ENCODE peak calls at places on chromosomes 6 and 20, in eight cellular contexts. One of them, this sample, is unnamed.

GRCh38 chr6:134310206-134310605 is 7.7 kb downstream of the SGK1 start:
- DNase-seq in globus pallidus: no peak
- DNase-seq in stimulated activated effector memory CD8-positive, alpha-beta T cell treated with anti-CD3 and anti-CD28 coated beads, Interleukin-12 subunit alpha, Interleukin-12 subunit beta, amount 100 ng/mL, for 72 hours: no peak
- DNase-seq in hypothalamus: no peak
- DNase-seq in MM.1S: no peak
- DNase-seq in AG04450: no peak
- DNase-seq in HCT116: no peak
- DNase-seq in stimulated activated CD4-positive, alpha-beta T cell treated with anti-CD3 and anti-CD28 coated beads, Interleukin-15, amount 100 ng/mL, for 1 hour: no peak
- DNase-seq in this sample: no peak

GRCh38 chr6:97294451-97294850 is 11.4 kb upstream of the MMS22L start:
- DNase-seq in globus pallidus: no peak
- DNase-seq in stimulated activated effector memory CD8-positive, alpha-beta T cell treated with anti-CD3 and anti-CD28 coated beads, Interleukin-12 subunit alpha, Interleukin-12 subunit beta, amount 100 ng/mL, for 72 hours: no peak
- DNase-seq in hypothalamus: no peak
- DNase-seq in MM.1S: no peak
- DNase-seq in AG04450: peak
- DNase-seq in HCT116: no peak
- DNase-seq in stimulated activated CD4-positive, alpha-beta T cell treated with anti-CD3 and anti-CD28 coated beads, Interleukin-15, amount 100 ng/mL, for 1 hour: no peak
- DNase-seq in this sample: no peak

GRCh38 chr6:21679761-21680265 is 86.3 kb downstream of the SOX4 start:
- DNase-seq in globus pallidus: no peak
- DNase-seq in stimulated activated effector memory CD8-positive, alpha-beta T cell treated with anti-CD3 and anti-CD28 coated beads, Interleukin-12 subunit alpha, Interleukin-12 subunit beta, amount 100 ng/mL, for 72 hours: no peak
- DNase-seq in hypothalamus: no peak
- DNase-seq in MM.1S: no peak
- DNase-seq in AG04450: peak
- DNase-seq in HCT116: no peak
- DNase-seq in stimulated activated CD4-positive, alpha-beta T cell treated with anti-CD3 and anti-CD28 coated beads, Interleukin-15, amount 100 ng/mL, for 1 hour: no peak
- DNase-seq in this sample: no peak

GRCh38 chr20:37726321-37726720 is 32.5 kb downstream of the CTNNBL1 start:
- DNase-seq in globus pallidus: no peak
- DNase-seq in stimulated activated effector memory CD8-positive, alpha-beta T cell treated with anti-CD3 and anti-CD28 coated beads, Interleukin-12 subunit alpha, Interleukin-12 subunit beta, amount 100 ng/mL, for 72 hours: no peak
- DNase-seq in hypothalamus: no peak
- DNase-seq in MM.1S: no peak
- DNase-seq in AG04450: no peak
- DNase-seq in HCT116: no peak
- DNase-seq in stimulated activated CD4-positive, alpha-beta T cell treated with anti-CD3 and anti-CD28 coated beads, Interleukin-15, amount 100 ng/mL, for 1 hour: no peak
- DNase-seq in this sample: no peak

GRCh38 chr6:55469829-55470438 is 109.1 kb downstream of the HMGCLL1 start:
- DNase-seq in globus pallidus: no peak
- DNase-seq in stimulated activated effector memory CD8-positive, alpha-beta T cell treated with anti-CD3 and anti-CD28 coated beads, Interleukin-12 subunit alpha, Interleukin-12 subunit beta, amount 100 ng/mL, for 72 hours: no peak
- DNase-seq in hypothalamus: no peak
- DNase-seq in MM.1S: peak
- DNase-seq in AG04450: no peak
- DNase-seq in HCT116: no peak
- DNase-seq in stimulated activated CD4-positive, alpha-beta T cell treated with anti-CD3 and anti-CD28 coated beads, Interleukin-15, amount 100 ng/mL, for 1 hour: no peak
- DNase-seq in this sample: no peak

GRCh38 chr6:158850807-158851115 is 31.6 kb upstream of the EZR start:
- DNase-seq in globus pallidus: no peak
- DNase-seq in stimulated activated effector memory CD8-positive, alpha-beta T cell treated with anti-CD3 and anti-CD28 coated beads, Interleukin-12 subunit alpha, Interleukin-12 subunit beta, amount 100 ng/mL, for 72 hours: no peak
- DNase-seq in hypothalamus: no peak
- DNase-seq in MM.1S: no peak
- DNase-seq in AG04450: no peak
- DNase-seq in HCT116: no peak
- DNase-seq in stimulated activated CD4-positive, alpha-beta T cell treated with anti-CD3 and anti-CD28 coated beads, Interleukin-15, amount 100 ng/mL, for 1 hour: no peak
- DNase-seq in this sample: no peak

GRCh38 chr20:25204550-25205276 is 9.2 kb downstream of the ENTPD6 start:
- DNase-seq in globus pallidus: no peak
- DNase-seq in stimulated activated effector memory CD8-positive, alpha-beta T cell treated with anti-CD3 and anti-CD28 coated beads, Interleukin-12 subunit alpha, Interleukin-12 subunit beta, amount 100 ng/mL, for 72 hours: no peak
- DNase-seq in hypothalamus: no peak
- DNase-seq in MM.1S: no peak
- DNase-seq in AG04450: no peak
- DNase-seq in HCT116: no peak
- DNase-seq in stimulated activated CD4-positive, alpha-beta T cell treated with anti-CD3 and anti-CD28 coated beads, Interleukin-15, amount 100 ng/mL, for 1 hour: no peak
- DNase-seq in this sample: no peak

GRCh38 chr6:7373739-7374138 is 15.8 kb downstream of the CAGE1 start:
- DNase-seq in globus pallidus: no peak
- DNase-seq in stimulated activated effector memory CD8-positive, alpha-beta T cell treated with anti-CD3 and anti-CD28 coated beads, Interleukin-12 subunit alpha, Interleukin-12 subunit beta, amount 100 ng/mL, for 72 hours: no peak
- DNase-seq in hypothalamus: no peak
- DNase-seq in MM.1S: no peak
- DNase-seq in AG04450: no peak
- DNase-seq in HCT116: no peak
- DNase-seq in stimulated activated CD4-positive, alpha-beta T cell treated with anti-CD3 and anti-CD28 coated beads, Interleukin-15, amount 100 ng/mL, for 1 hour: no peak
- DNase-seq in this sample: no peak

GRCh38 chr6:116866281-116866871 is 10.7 kb upstream of the RFX6 start:
- DNase-seq in globus pallidus: no peak
- DNase-seq in stimulated activated effector memory CD8-positive, alpha-beta T cell treated with anti-CD3 and anti-CD28 coated beads, Interleukin-12 subunit alpha, Interleukin-12 subunit beta, amount 100 ng/mL, for 72 hours: no peak
- DNase-seq in hypothalamus: no peak
- DNase-seq in MM.1S: peak
- DNase-seq in AG04450: no peak
- DNase-seq in HCT116: no peak
- DNase-seq in stimulated activated CD4-positive, alpha-beta T cell treated with anti-CD3 and anti-CD28 coated beads, Interleukin-15, amount 100 ng/mL, for 1 hour: no peak
- DNase-seq in this sample: no peak

GRCh38 chr20:36454664-36455427 is 86.5 kb upstream of the MYL9 start:
- DNase-seq in globus pallidus: no peak
- DNase-seq in stimulated activated effector memory CD8-positive, alpha-beta T cell treated with anti-CD3 and anti-CD28 coated beads, Interleukin-12 subunit alpha, Interleukin-12 subunit beta, amount 100 ng/mL, for 72 hours: no peak
- DNase-seq in hypothalamus: no peak
- DNase-seq in MM.1S: no peak
- DNase-seq in AG04450: no peak
- DNase-seq in HCT116: no peak
- DNase-seq in stimulated activated CD4-positive, alpha-beta T cell treated with anti-CD3 and anti-CD28 coated beads, Interleukin-15, amount 100 ng/mL, for 1 hour: no peak
- DNase-seq in this sample: no peak

GRCh38 chr6:76684881-76685280 is 612.4 kb upstream of the IMPG1 start:
- DNase-seq in globus pallidus: no peak
- DNase-seq in stimulated activated effector memory CD8-positive, alpha-beta T cell treated with anti-CD3 and anti-CD28 coated beads, Interleukin-12 subunit alpha, Interleukin-12 subunit beta, amount 100 ng/mL, for 72 hours: no peak
- DNase-seq in hypothalamus: no peak
- DNase-seq in MM.1S: no peak
- DNase-seq in AG04450: no peak
- DNase-seq in HCT116: no peak
- DNase-seq in stimulated activated CD4-positive, alpha-beta T cell treated with anti-CD3 and anti-CD28 coated beads, Interleukin-15, amount 100 ng/mL, for 1 hour: no peak
- DNase-seq in this sample: no peak

GRCh38 chr20:41364236-41364855 is 2.3 kb downstream of the EMILIN3 start:
- DNase-seq in globus pallidus: no peak
- DNase-seq in stimulated activated effector memory CD8-positive, alpha-beta T cell treated with anti-CD3 and anti-CD28 coated beads, Interleukin-12 subunit alpha, Interleukin-12 subunit beta, amount 100 ng/mL, for 72 hours: no peak
- DNase-seq in hypothalamus: no peak
- DNase-seq in MM.1S: no peak
- DNase-seq in AG04450: no peak
- DNase-seq in HCT116: no peak
- DNase-seq in stimulated activated CD4-positive, alpha-beta T cell treated with anti-CD3 and anti-CD28 coated beads, Interleukin-15, amount 100 ng/mL, for 1 hour: no peak
- DNase-seq in this sample: no peak

GRCh38 chr20:13545755-13546154 is 93.0 kb downstream of the TASP1 start:
- DNase-seq in globus pallidus: no peak
- DNase-seq in stimulated activated effector memory CD8-positive, alpha-beta T cell treated with anti-CD3 and anti-CD28 coated beads, Interleukin-12 subunit alpha, Interleukin-12 subunit beta, amount 100 ng/mL, for 72 hours: no peak
- DNase-seq in hypothalamus: no peak
- DNase-seq in MM.1S: no peak
- DNase-seq in AG04450: no peak
- DNase-seq in HCT116: no peak
- DNase-seq in stimulated activated CD4-positive, alpha-beta T cell treated with anti-CD3 and anti-CD28 coated beads, Interleukin-15, amount 100 ng/mL, for 1 hour: no peak
- DNase-seq in this sample: no peak

GRCh38 chr6:13762648-13763441 is 51.2 kb upstream of the RANBP9 start:
- DNase-seq in globus pallidus: peak
- DNase-seq in stimulated activated effector memory CD8-positive, alpha-beta T cell treated with anti-CD3 and anti-CD28 coated beads, Interleukin-12 subunit alpha, Interleukin-12 subunit beta, amount 100 ng/mL, for 72 hours: peak
- DNase-seq in hypothalamus: no peak
- DNase-seq in MM.1S: no peak
- DNase-seq in AG04450: peak
- DNase-seq in HCT116: no peak
- DNase-seq in stimulated activated CD4-positive, alpha-beta T cell treated with anti-CD3 and anti-CD28 coated beads, Interleukin-15, amount 100 ng/mL, for 1 hour: no peak
- DNase-seq in this sample: peak

GRCh38 chr20:49852522-49853055 is 40.0 kb downstream of the SLC9A8 start:
- DNase-seq in globus pallidus: no peak
- DNase-seq in stimulated activated effector memory CD8-positive, alpha-beta T cell treated with anti-CD3 and anti-CD28 coated beads, Interleukin-12 subunit alpha, Interleukin-12 subunit beta, amount 100 ng/mL, for 72 hours: no peak
- DNase-seq in hypothalamus: no peak
- DNase-seq in MM.1S: no peak
- DNase-seq in AG04450: no peak
- DNase-seq in HCT116: no peak
- DNase-seq in stimulated activated CD4-positive, alpha-beta T cell treated with anti-CD3 and anti-CD28 coated beads, Interleukin-15, amount 100 ng/mL, for 1 hour: no peak
- DNase-seq in this sample: no peak

GRCh38 chr20:44247131-44247571 is at the start of gene GDAP1L1:
- DNase-seq in globus pallidus: peak
- DNase-seq in stimulated activated effector memory CD8-positive, alpha-beta T cell treated with anti-CD3 and anti-CD28 coated beads, Interleukin-12 subunit alpha, Interleukin-12 subunit beta, amount 100 ng/mL, for 72 hours: no peak
- DNase-seq in hypothalamus: peak
- DNase-seq in MM.1S: no peak
- DNase-seq in AG04450: no peak
- DNase-seq in HCT116: no peak
- DNase-seq in stimulated activated CD4-positive, alpha-beta T cell treated with anti-CD3 and anti-CD28 coated beads, Interleukin-15, amount 100 ng/mL, for 1 hour: no peak
- DNase-seq in this sample: no peak

GRCh38 chr6:66638099-66638498 is 931.1 kb upstream of the EYS start:
- DNase-seq in globus pallidus: no peak
- DNase-seq in stimulated activated effector memory CD8-positive, alpha-beta T cell treated with anti-CD3 and anti-CD28 coated beads, Interleukin-12 subunit alpha, Interleukin-12 subunit beta, amount 100 ng/mL, for 72 hours: no peak
- DNase-seq in hypothalamus: no peak
- DNase-seq in MM.1S: no peak
- DNase-seq in AG04450: no peak
- DNase-seq in HCT116: no peak
- DNase-seq in stimulated activated CD4-positive, alpha-beta T cell treated with anti-CD3 and anti-CD28 coated beads, Interleukin-15, amount 100 ng/mL, for 1 hour: no peak
- DNase-seq in this sample: no peak

GRCh38 chr20:46735436-46735835 is 26.0 kb downstream of the SLC2A10 start:
- DNase-seq in globus pallidus: no peak
- DNase-seq in stimulated activated effector memory CD8-positive, alpha-beta T cell treated with anti-CD3 and anti-CD28 coated beads, Interleukin-12 subunit alpha, Interleukin-12 subunit beta, amount 100 ng/mL, for 72 hours: no peak
- DNase-seq in hypothalamus: no peak
- DNase-seq in MM.1S: no peak
- DNase-seq in AG04450: no peak
- DNase-seq in HCT116: no peak
- DNase-seq in stimulated activated CD4-positive, alpha-beta T cell treated with anti-CD3 and anti-CD28 coated beads, Interleukin-15, amount 100 ng/mL, for 1 hour: no peak
- DNase-seq in this sample: no peak

GRCh38 chr6:164322533-164322932 is 908.0 kb downstream of the QKI start:
- DNase-seq in globus pallidus: no peak
- DNase-seq in stimulated activated effector memory CD8-positive, alpha-beta T cell treated with anti-CD3 and anti-CD28 coated beads, Interleukin-12 subunit alpha, Interleukin-12 subunit beta, amount 100 ng/mL, for 72 hours: no peak
- DNase-seq in hypothalamus: no peak
- DNase-seq in MM.1S: no peak
- DNase-seq in AG04450: no peak
- DNase-seq in HCT116: no peak
- DNase-seq in stimulated activated CD4-positive, alpha-beta T cell treated with anti-CD3 and anti-CD28 coated beads, Interleukin-15, amount 100 ng/mL, for 1 hour: no peak
- DNase-seq in this sample: peak

This sample was measured in keratinocyte.